ENCODE peak calls at places on chromosomes 1 and 21, in nine cellular contexts. W, H, B, C, Z, V, M, T and I are unnamed samples.

GRCh38 chr21:32281531-32281930 is 2.7 kb upstream of the MIS18A start:
- DNase-seq in W (no peak), H (no peak), B (no peak), C (no peak), Z (no peak), V (no peak), M (no peak), T (peak; percentile 18), I (no peak)

GRCh38 chr1:166164995-166165660 is 1.7 kb downstream of the FAM78B start:
- DNase-seq in W (peak; percentile 55), H (peak; percentile 22), B (no peak), C (peak; percentile 41), Z (peak; percentile 54), V (peak; percentile 80), M (peak; percentile 71), T (peak; percentile 68), I (no peak)

GRCh38 chr1:20683614-20684013 is 22.4 kb upstream of the DDOST start:
- DNase-seq in W (no peak), H (no peak), B (no peak), C (no peak), Z (no peak), V (no peak), M (no peak), T (no peak), I (no peak)

GRCh38 chr1:44798481-44799365 is 1.5 kb upstream of the PLK3 start:
- DNase-seq in W (peak; percentile 19), H (no peak), B (no peak), C (peak; percentile 28), Z (no peak), V (peak; percentile 69), M (no peak), T (no peak), I (peak; percentile 31)

GRCh38 chr1:110003747-110004428 is 19.3 kb downstream of the AHCYL1 start:
- DNase-seq in W (peak; percentile 51), H (peak; percentile 98), B (peak; percentile 92), C (peak; percentile 79), Z (peak; percentile 34), V (peak; percentile 89), M (peak; percentile 29), T (peak; percentile 99), I (peak; percentile 93)

GRCh38 chr1:246748867-246749266 is 24.7 kb downstream of the SCCPDH start:
- DNase-seq in W (no peak), H (peak; percentile 3), B (no peak), C (no peak), Z (no peak), V (peak; percentile 86), M (no peak), T (no peak), I (no peak)

GRCh38 chr1:5509664-5510452 is 482.4 kb downstream of the NPHP4 start:
- DNase-seq in W (peak; percentile 57), H (peak; percentile 16), B (no peak), C (no peak), Z (peak; percentile 69), V (peak; percentile 77), M (peak; percentile 68), T (no peak), I (no peak)

GRCh38 chr1:33348676-33349080 is 27.8 kb upstream of the A3GALT2 start:
- DNase-seq in W (no peak), H (no peak), B (no peak), C (no peak), Z (no peak), V (no peak), M (no peak), T (no peak), I (no peak)

GRCh38 chr1:151944859-151945575 is 35.7 kb upstream of the THEM4 start:
- DNase-seq in W (no peak), H (no peak), B (no peak), C (no peak), Z (no peak), V (no peak), M (no peak), T (no peak), I (no peak)

GRCh38 chr1:19597463-19598309 is 46.4 kb upstream of the NBL1 start:
- DNase-seq in W (no peak), H (peak; percentile 6), B (no peak), C (no peak), Z (no peak), V (no peak), M (no peak), T (peak; percentile 47), I (no peak)

GRCh38 chr1:195965036-195965435 is 643.2 kb downstream of the KCNT2 start:
- DNase-seq in W (no peak), H (no peak), B (no peak), C (no peak), Z (no peak), V (no peak), M (no peak), T (no peak), I (no peak)

GRCh38 chr1:177858222-177858894 is 111.5 kb downstream of the SEC16B start:
- DNase-seq in W (no peak), H (no peak), B (no peak), C (no peak), Z (no peak), V (no peak), M (no peak), T (peak; percentile 9), I (no peak)

GRCh38 chr1:109877320-109877771 is 33.3 kb upstream of the CSF1 start:
- DNase-seq in W (peak; percentile 74), H (peak; percentile 84), B (no peak), C (peak; percentile 57), Z (peak; percentile 68), V (peak; percentile 92), M (peak; percentile 37), T (peak; percentile 89), I (no peak)

GRCh38 chr1:212595787-212596714 is 12.5 kb upstream of the ATF3 start:
- DNase-seq in W (no peak), H (peak; percentile 95), B (peak; percentile 95), C (no peak), Z (no peak), V (no peak), M (no peak), T (peak; percentile 97), I (no peak)
- H3K4me3 ChIP-seq in W (no peak overlapping the region), H (no peak overlapping the region), B (peak overlapping the region; percentile 47), C (no peak overlapping the region), Z (no peak overlapping the region), V (no peak overlapping the region), M (no peak overlapping the region), T (peak overlapping the region; percentile 27), I (no peak overlapping the region)

DNA sequence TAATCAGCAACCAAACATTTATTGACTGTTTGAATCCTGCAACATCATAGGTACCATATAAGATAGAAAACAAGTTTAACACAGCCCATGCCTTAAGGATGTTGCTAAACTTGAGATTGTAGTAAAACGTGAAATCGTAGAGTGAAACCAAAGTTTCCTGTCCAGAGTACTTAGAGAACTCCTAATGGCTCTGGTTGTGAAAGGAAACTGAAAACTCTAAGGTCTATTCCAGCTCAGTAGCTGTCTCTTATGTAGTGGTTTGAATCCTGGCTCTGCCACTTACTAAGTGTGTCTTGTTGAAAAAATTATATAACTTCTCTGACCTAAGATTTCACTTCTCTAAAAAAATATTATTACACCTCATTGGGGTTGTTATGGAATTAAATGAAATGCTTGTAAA is 310.9 kb downstream of the NTNG1 start:
- DNase-seq in W (no peak), H (no peak), B (no peak), C (no peak), Z (no peak), V (no peak), M (no peak), T (no peak), I (no peak)
- H3K4me3 ChIP-seq in W (no peak overlapping the region), H (no peak overlapping the region), B (no peak overlapping the region), C (no peak overlapping the region), Z (no peak overlapping the region), V (no peak overlapping the region), M (no peak overlapping the region), T (no peak overlapping the region), I (no peak overlapping the region)

DNA sequence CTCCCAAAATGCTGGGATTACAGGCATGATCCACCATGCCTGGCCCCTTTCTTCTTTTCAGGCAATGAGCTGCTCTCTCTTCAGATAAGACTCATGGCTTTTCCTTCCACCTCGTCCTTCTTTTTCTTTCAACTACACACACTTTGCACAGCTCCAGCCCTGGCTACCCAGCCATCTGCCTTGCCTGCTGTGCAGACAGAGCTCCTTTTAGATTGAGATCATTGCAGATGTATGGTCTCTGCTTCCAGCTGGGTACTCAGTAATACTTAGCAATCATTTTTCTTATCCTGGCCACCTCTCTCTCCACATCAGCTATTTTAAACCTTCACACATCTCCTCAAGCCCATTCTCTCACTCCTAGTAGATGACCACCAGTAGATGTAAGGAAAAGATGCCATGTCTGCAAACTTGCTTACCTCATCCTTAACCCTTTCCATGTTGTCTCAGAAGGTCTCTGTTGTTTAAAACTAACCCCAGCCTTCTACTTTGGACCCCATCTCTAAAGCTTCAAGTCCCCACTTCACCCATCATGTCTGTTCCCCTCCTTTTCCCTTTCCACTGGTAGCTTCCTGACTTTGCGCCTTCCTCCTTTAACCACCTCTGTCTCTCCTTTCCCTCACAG is 7.3 kb downstream of the RAB4A start:
- DNase-seq in W (no peak), H (no peak), B (no peak), C (no peak), Z (no peak), V (no peak), M (no peak), T (no peak), I (no peak)
- H3K4me3 ChIP-seq in W (no peak overlapping the region), H (no peak overlapping the region), B (no peak overlapping the region), C (no peak overlapping the region), Z (no peak overlapping the region), V (no peak overlapping the region), M (no peak overlapping the region), T (no peak overlapping the region), I (no peak overlapping the region)

GRCh38 chr1:8042134-8042533 is 16.0 kb upstream of the ERRFI1 start:
- DNase-seq in W (no peak), H (no peak), B (no peak), C (no peak), Z (no peak), V (no peak), M (no peak), T (no peak), I (no peak)

GRCh38 chr1:8051650-8052049 is 25.5 kb upstream of the ERRFI1 start:
- DNase-seq in W (no peak), H (no peak), B (no peak), C (no peak), Z (no peak), V (no peak), M (no peak), T (no peak), I (no peak)

GRCh38 chr1:8047686-8048522 is 21.8 kb upstream of the ERRFI1 start:
- DNase-seq in W (peak; percentile 36), H (peak; percentile 58), B (no peak), C (no peak), Z (no peak), V (no peak), M (no peak), T (peak; percentile 95), I (no peak)

GRCh38 chr1:8043621-8044020 is 17.5 kb upstream of the ERRFI1 start:
- DNase-seq in W (no peak), H (no peak), B (no peak), C (no peak), Z (no peak), V (no peak), M (no peak), T (no peak), I (no peak)

GRCh38 chr1:8047112-8047511 is 21.0 kb upstream of the ERRFI1 start:
- DNase-seq in W (no peak), H (no peak), B (no peak), C (no peak), Z (no peak), V (no peak), M (no peak), T (peak; percentile 55), I (no peak)
- H3K4me3 ChIP-seq in W (no peak overlapping the region), H (no peak overlapping the region), B (no peak overlapping the region), C (no peak overlapping the region), Z (no peak overlapping the region), V (no peak overlapping the region), M (no peak overlapping the region), T (no peak overlapping the region), I (no peak overlapping the region)

GRCh38 chr21:23455676-23456075 is 2151.6 kb downstream of the MRPL39 start:
- DNase-seq in W (no peak), H (no peak), B (no peak), C (no peak), Z (no peak), V (no peak), M (no peak), T (no peak), I (no peak)
- H3K4me3 ChIP-seq in W (no peak overlapping the region), H (no peak overlapping the region), B (no peak overlapping the region), C (no peak overlapping the region), Z (no peak overlapping the region), V (no peak overlapping the region), M (no peak overlapping the region), T (no peak overlapping the region), I (no peak overlapping the region)